ENCODE peak calls at places on chromosome 13, in five cellular contexts. L, Z, N, G and B are unnamed samples.

GRCh38 chr13:109671919-109672318 is 114.5 kb downstream of the IRS2 start:
- DNase-seq in L (no peak), Z (no peak), N (no peak), G (no peak), B (no peak)

GRCh38 chr13:102658678-102659077 is 36.2 kb downstream of the METTL21C start:
- DNase-seq in L (no peak), Z (no peak), N (no peak), G (no peak), B (no peak)

GRCh38 chr13:31774186-31774585 is 34.9 kb downstream of the RXFP2 start:
- DNase-seq in L (peak; percentile 20), Z (no peak), N (no peak), G (no peak), B (no peak)

GRCh38 chr13:75079226-75079625 is 402.7 kb downstream of the TBC1D4 start:
- DNase-seq in L (peak; percentile 82), Z (peak; percentile 80), N (no peak), G (no peak), B (no peak)

GRCh38 chr13:73399347-73400216 is 340.8 kb downstream of the KLF5 start:
- DNase-seq in L (peak; percentile 16), Z (no peak), N (no peak), G (no peak), B (no peak)

GRCh38 chr13:32881074-32881791 is 135.0 kb upstream of the KL start:
- DNase-seq in L (peak; percentile 98), Z (peak; percentile 98), N (no peak), G (no peak), B (no peak)

GRCh38 chr13:50200988-50201387 is 185.7 kb downstream of the KCNRG start:
- DNase-seq in L (peak; percentile 63), Z (peak; percentile 49), N (no peak), G (peak; percentile 22), B (no peak)

GRCh38 chr13:93984876-93985275 is 494.6 kb downstream of the DCT start:
- DNase-seq in L (no peak), Z (no peak), N (no peak), G (no peak), B (no peak)

GRCh38 chr13:109383683-109384082 is 402.7 kb downstream of the IRS2 start:
- DNase-seq in L (peak; percentile 90), Z (peak; percentile 88), N (no peak), G (no peak), B (no peak)

DNA sequence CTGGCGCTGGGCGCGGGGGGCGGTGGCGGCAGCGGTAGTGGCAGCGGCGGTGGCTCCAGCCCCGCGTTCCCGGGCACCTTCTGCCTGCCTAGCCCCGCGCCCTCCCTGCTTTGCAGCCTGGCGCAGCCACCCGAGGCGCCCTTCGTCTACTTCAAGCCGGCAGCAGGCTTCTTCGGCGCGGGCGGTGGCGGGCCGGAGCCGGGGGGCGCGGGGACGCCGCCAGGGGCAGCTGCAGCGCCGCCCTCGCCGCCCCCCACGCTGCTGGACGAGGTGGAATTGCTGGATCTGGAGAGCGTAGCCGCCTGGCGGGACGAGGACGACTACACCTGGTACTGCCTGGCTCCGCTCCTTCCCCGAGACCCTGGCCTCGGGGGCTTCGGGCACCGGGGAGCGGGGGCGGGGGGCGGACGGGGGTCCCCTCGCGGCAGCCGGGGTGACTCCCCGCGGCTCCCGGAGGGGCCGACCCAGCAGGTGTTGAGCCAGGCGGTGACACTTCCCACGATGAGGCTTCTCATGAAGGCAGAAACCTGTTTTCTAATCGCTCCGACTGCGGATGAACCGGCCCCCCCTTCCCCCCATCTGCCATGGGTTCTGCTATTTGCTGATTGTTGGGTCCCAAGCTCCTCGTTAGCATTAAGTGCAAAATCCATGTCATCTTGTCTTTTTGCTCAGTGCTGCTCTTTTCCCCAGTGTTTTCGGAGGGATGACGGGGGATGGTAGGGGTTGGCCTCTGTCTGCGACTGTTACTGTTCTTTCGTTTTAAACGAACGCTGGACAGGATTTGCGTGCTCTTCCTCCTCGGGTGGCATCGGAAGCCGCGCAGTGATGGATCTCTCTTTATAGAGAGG is 948 bp downstream of the SLAIN1 start:
- DNase-seq in L (peak; percentile 6), Z (no peak), N (peak; percentile 73), G (no peak), B (no peak)
- TF ChIP-seq EZH2 in L (peak; percentile 62), Z (peak; percentile 79), N (no peak), G (no peak), B (no peak)

DNA sequence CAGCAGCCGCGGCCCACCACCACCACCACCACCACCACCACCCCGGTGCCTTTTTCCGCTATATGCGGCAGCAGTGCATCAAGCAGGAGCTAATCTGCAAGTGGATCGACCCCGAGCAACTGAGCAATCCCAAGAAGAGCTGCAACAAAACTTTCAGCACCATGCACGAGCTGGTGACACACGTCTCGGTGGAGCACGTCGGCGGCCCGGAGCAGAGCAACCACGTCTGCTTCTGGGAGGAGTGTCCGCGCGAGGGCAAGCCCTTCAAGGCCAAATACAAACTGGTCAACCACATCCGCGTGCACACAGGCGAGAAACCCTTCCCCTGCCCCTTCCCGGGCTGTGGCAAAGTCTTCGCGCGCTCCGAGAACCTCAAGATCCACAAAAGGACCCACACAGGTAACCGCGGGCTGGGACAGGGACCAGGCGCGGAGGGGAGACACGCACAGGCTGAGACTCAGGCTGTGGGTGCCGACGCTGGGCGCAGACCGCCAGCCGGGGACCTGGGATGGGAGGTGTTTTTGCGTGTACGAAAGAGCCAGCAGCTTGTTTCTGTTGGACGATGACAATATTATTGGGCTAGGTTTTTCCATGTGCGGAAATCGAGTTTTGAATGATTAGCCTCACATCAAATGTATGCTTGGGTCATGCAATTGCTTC is 1.3 kb downstream of the ZIC2 start:
- DNase-seq in L (no peak), Z (no peak), N (peak; percentile 21), G (no peak), B (no peak)
- TF ChIP-seq EZH2 in L (peak; percentile 95), Z (no peak), N (no peak), G (no peak), B (no peak)

GRCh38 chr13:27924529-27925141 is 4.8 kb downstream of the PDX1 start:
- DNase-seq in L (no peak), Z (no peak), N (peak; percentile 42), G (no peak), B (no peak)
- TF ChIP-seq EZH2 in L (no peak), Z (no peak), N (peak; percentile 92), G (no peak), B (peak; percentile 84)

GRCh38 chr13:27795718-27796019 is 3.4 kb downstream of the GSX1 start:
- DNase-seq in L (no peak), Z (no peak), N (no peak), G (no peak), B (no peak)

GRCh38 chr13:27792393-27793218 is at the start of gene GSX1:
- DNase-seq in L (peak; percentile 69), Z (peak; percentile 63), N (peak; percentile 96), G (peak; percentile 20), B (no peak)

GRCh38 chr13:27794921-27795717 is 2.8 kb downstream of the GSX1 start:
- DNase-seq in L (no peak), Z (no peak), N (peak; percentile 57), G (no peak), B (no peak)

GRCh38 chr13:27793377-27794074 is 1.2 kb downstream of the GSX1 start:
- DNase-seq in L (no peak), Z (no peak), N (no peak), G (no peak), B (no peak)

DNA sequence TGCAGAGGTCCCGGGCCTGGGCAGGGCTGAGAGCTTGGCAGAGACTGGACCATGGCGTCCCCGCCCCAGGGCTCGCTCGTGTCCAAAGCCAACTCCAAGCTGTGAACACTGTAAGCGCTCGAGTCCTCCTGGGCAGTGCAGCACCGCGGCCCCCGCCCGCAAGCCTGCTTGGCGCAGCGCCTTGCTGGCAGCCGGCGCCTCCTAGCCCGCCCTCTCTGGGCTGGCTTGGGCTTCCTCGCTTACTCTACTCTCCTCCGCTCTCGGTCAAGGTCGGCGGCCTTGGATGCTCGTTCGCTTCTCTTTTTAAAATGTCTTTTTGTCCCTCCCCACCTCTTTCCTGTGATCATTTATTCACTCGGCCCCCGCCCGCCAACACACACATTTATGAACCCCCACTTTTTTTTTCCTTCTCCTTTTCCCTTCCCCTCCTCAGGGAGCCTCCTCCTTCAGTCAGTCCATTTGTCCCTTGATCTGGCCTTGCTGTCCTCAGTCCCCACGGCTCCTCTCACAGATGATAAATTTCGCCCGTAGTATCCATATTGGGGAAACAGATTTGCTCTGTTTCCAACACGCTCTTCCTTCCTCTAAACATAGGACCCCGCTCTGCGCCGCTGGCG is 1.9 kb downstream of the GSX1 start:
- DNase-seq in L (no peak), Z (no peak), N (no peak), G (no peak), B (no peak)
- TF ChIP-seq EZH2 in L (no peak), Z (peak; percentile 72), N (peak; percentile 91), G (no peak), B (no peak)